ENCODE peak calls at places on chromosomes 5 and 9, in seven cellular contexts. E is adrenal gland, O is BJ, P is left ventricle myocardium inferior, J is Caco-2, Y is HCT116, G is NT2/D1. R is an unnamed sample.

GRCh38 chr5:93883459-93883858 is 142.1 kb upstream of the POU5F2 start:
- DNase-seq in E (no peak), O (no peak), P (no peak), J (no peak), Y (no peak), G (no peak), R (no peak)

GRCh38 chr5:27474054-27474323 is 435.6 kb upstream of the CDH9 start:
- DNase-seq in E (no peak), O (no peak), P (no peak), J (no peak), Y (no peak), G (no peak), R (no peak)

GRCh38 chr5:76579166-76579765 is 43.9 kb downstream of the F2RL2 start:
- DNase-seq in E (no peak), O (no peak), P (no peak), J (no peak), Y (no peak), G (no peak), R (peak; percentile 65)

GRCh38 chr5:100852051-100852450 is 51.0 kb downstream of the ST8SIA4 start:
- DNase-seq in E (no peak), O (no peak), P (no peak), J (no peak), Y (no peak), G (no peak), R (no peak)

GRCh38 chr5:174545926-174546325 is 178.5 kb upstream of the MSX2 start:
- DNase-seq in E (no peak), O (no peak), P (no peak), J (no peak), Y (no peak), G (no peak), R (no peak)

GRCh38 chr9:134597957-134598883 is 43.4 kb upstream of the COL5A1 start:
- DNase-seq in E (no peak), O (no peak), P (no peak), J (no peak), Y (no peak), G (no peak), R (no peak)

GRCh38 chr9:3863114-3863528 is 337.3 kb upstream of the RFX3 start:
- DNase-seq in E (peak; percentile 9), O (peak; percentile 84), P (no peak), J (no peak), Y (peak; percentile 78), G (no peak), R (peak; percentile 96)

GRCh38 chr5:39191216-39191615 is 28.1 kb downstream of the FYB1 start:
- DNase-seq in E (no peak), O (no peak), P (no peak), J (no peak), Y (no peak), G (no peak), R (no peak)

GRCh38 chr9:33818167-33818831 is 1.3 kb downstream of the UBE2R2 start:
- DNase-seq in E (peak; percentile 55), O (no peak), P (peak; percentile 52), J (no peak), Y (no peak), G (no peak), R (no peak)

GRCh38 chr5:131644822-131645221 is 9.8 kb upstream of the RAPGEF6 start:
- DNase-seq in E (no peak), O (no peak), P (no peak), J (no peak), Y (peak; percentile 34), G (no peak), R (no peak)

GRCh38 chr9:127418037-127418471 is 6.1 kb upstream of the ZNF79 start:
- DNase-seq in E (no peak), O (no peak), P (no peak), J (peak; percentile 84), Y (peak; percentile 15), G (peak; percentile 62), R (peak; percentile 17)

GRCh38 chr9:130110596-130111021 is 56.9 kb downstream of the GPR107 start:
- DNase-seq in E (no peak), O (no peak), P (no peak), J (no peak), Y (no peak), G (no peak), R (peak; percentile 54)

GRCh38 chr5:103461223-103461622 is 101.4 kb downstream of the NUDT12 start:
- DNase-seq in E (no peak), O (peak; percentile 72), P (no peak), J (no peak), Y (peak; percentile 16), G (no peak), R (peak; percentile 74)

GRCh38 chr5:76305264-76305663 is 97.8 kb upstream of the IQGAP2 start:
- DNase-seq in E (no peak), O (no peak), P (no peak), J (no peak), Y (no peak), G (no peak), R (no peak)

GRCh38 chr5:170522211-170523128 is 18.6 kb downstream of the KCNIP1 start:
- DNase-seq in E (no peak), O (peak; percentile 15), P (no peak), J (no peak), Y (no peak), G (no peak), R (peak; percentile 15)

GRCh38 chr5:61023131-61023530 is 78.1 kb downstream of the NDUFAF2 start:
- DNase-seq in E (no peak), O (peak; percentile 62), P (no peak), J (no peak), Y (no peak), G (no peak), R (peak; percentile 34)

GRCh38 chr9:113509463-113509862 is 45.9 kb downstream of the RGS3 start:
- DNase-seq in E (no peak), O (peak; percentile 41), P (no peak), J (no peak), Y (no peak), G (no peak), R (peak; percentile 44)

GRCh38 chr5:38724301-38725030 is 121.3 kb upstream of the OSMR start:
- DNase-seq in E (no peak), O (no peak), P (no peak), J (no peak), Y (no peak), G (no peak), R (peak; percentile 64)

GRCh38 chr9:115283395-115283794 is 165.4 kb upstream of the TNC start:
- DNase-seq in E (no peak), O (no peak), P (no peak), J (no peak), Y (no peak), G (no peak), R (no peak)

GRCh38 chr5:150322202-150322601 is 19.5 kb upstream of the ARSI start:
- DNase-seq in E (no peak), O (no peak), P (no peak), J (no peak), Y (no peak), G (no peak), R (peak; percentile 66)

GRCh38 chr5:163318707-163319106 is 118.7 kb upstream of the CCNG1 start:
- DNase-seq in E (no peak), O (no peak), P (no peak), J (no peak), Y (no peak), G (no peak), R (no peak)

GRCh38 chr9:71895122-71895521 is 15.9 kb downstream of the ABHD17B start:
- DNase-seq in E (no peak), O (no peak), P (no peak), J (no peak), Y (no peak), G (no peak), R (no peak)

DNA sequence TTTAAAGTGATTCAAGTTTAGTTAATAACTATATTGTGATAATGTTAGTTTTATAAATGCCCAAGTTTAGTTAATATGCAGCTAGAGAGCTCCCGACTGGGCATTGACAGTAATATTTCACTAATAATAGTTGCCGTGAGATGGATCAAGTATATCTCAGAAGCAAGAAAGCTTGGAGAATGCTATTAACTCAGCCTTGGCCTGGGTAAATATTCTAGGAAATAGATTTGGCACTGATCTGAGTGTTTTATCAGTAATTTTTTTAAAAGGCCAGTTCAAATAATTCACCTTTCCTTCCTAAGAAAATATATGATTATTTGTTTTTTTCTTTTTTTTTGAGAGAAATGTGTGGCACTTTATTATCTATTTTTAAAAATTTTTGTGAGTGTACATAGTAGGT is 305.3 kb downstream of the CSNK1G3 start:
- DNase-seq in E (no peak), O (no peak), P (no peak), J (no peak), Y (no peak), G (no peak), R (no peak)
- H3K4me3 ChIP-seq in E (no peak overlapping the region), O (no peak overlapping the region), P (no peak overlapping the region), J (no peak overlapping the region), Y (no peak overlapping the region), G (no peak overlapping the region), R (no peak overlapping the region)

DNA sequence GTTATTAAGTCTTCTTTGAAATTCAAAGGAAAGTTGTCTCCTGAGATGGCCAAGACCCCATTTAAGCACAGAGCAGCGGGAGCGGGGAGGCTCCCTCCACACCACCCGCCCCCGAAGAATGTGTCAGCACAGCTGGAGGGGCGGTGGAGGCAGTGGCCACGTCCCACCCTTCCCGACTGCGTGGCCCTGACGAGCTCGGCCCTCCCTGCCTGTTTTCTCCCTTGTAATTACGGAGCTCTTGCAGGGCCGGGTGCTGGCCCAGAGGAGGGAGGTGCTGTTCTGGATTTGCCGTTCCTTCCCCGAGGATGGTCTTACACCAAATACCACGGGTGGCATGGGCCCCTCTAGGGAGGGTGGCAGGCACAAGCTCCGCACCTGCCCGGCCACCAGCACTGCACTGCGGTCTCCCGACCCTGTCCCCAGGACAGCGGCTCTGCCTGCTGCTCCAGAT is 31.0 kb downstream of the SLC9A3 start:
- DNase-seq in E (no peak), O (no peak), P (no peak), J (no peak), Y (no peak), G (no peak), R (no peak)
- H3K4me3 ChIP-seq in E (no peak overlapping the region), O (no peak overlapping the region), P (no peak overlapping the region), J (no peak overlapping the region), Y (no peak overlapping the region), G (no peak overlapping the region), R (no peak overlapping the region)

GRCh38 chr5:80189701-80190100 is 66.1 kb downstream of the SERINC5 start:
- DNase-seq in E (no peak), O (no peak), P (no peak), J (no peak), Y (no peak), G (no peak), R (no peak)
- H3K4me3 ChIP-seq in E (no peak overlapping the region), O (no peak overlapping the region), P (no peak overlapping the region), J (no peak overlapping the region), Y (no peak overlapping the region), G (no peak overlapping the region), R (no peak overlapping the region)

GRCh38 chr9:19456996-19457693 is 48.3 kb downstream of the ACER2 start:
- DNase-seq in E (peak; percentile 75), O (no peak), P (peak; percentile 35), J (peak; percentile 81), Y (peak; percentile 65), G (peak; percentile 73), R (peak; percentile 86)

GRCh38 chr9:19461135-19461534 is 52.3 kb downstream of the ACER2 start:
- DNase-seq in E (no peak), O (no peak), P (no peak), J (no peak), Y (no peak), G (no peak), R (no peak)

GRCh38 chr9:19460258-19460657 is 51.4 kb downstream of the ACER2 start:
- DNase-seq in E (no peak), O (no peak), P (no peak), J (no peak), Y (no peak), G (no peak), R (no peak)

DNA sequence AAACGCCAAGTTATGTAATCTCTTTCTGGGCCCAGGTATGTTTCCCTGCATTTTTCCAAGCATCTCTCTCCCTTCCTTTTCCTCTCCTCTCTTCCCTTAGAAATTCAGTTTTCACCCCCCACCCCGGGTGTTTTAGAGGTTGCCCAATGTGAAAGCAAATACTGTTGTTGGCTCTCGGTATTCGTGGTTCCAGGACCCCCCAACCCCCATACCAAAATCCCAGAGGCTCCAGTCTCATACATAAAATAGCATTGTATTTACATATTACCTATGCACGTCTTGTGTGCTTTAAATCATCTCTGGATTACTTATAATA is 48.8 kb downstream of the ACER2 start:
- DNase-seq in E (no peak), O (no peak), P (no peak), J (no peak), Y (no peak), G (no peak), R (no peak)
- H3K4me3 ChIP-seq in E (no peak overlapping the region), O (no peak overlapping the region), P (peak overlapping the region; percentile 41), J (no peak overlapping the region), Y (no peak overlapping the region), G (no peak overlapping the region), R (peak overlapping the region; percentile 23)

R was measured in foreskin fibroblast.